ENCODE peak calls at places on chromosomes 16 and 17, in four cellular contexts. P, Y, U and W are unnamed samples. For H3K9me3, the result is how much of the 10 kb centered on the place peaks cover.

GRCh38 chr17:70136131-70136530 is 33.2 kb upstream of the KCNJ2 start:
- DNase-seq in P (no peak), U (no peak), Y (no peak), W (no peak)

GRCh38 chr17:38917259-38917658 is 8.2 kb upstream of the LASP1NB start:
- DNase-seq in P (no peak), Y (no peak), U (no peak), W (no peak)

GRCh38 chr17:78892062-78892456 is 10.9 kb downstream of the CEP295NL start:
- DNase-seq in Y (no peak), P (no peak), U (no peak), W (no peak)

GRCh38 chr16:71188956-71189712 is 41.4 kb downstream of the HYDIN start:
- DNase-seq in U (no peak), Y (no peak), P (no peak), W (no peak)

GRCh38 chr16:56203052-56203451 is 11.8 kb downstream of the GNAO1 start:
- DNase-seq in Y (peak), U (no peak), P (peak), W (no peak)

GRCh38 chr17:59329558-59330313 is 1.7 kb upstream of the YPEL2 start:
- DNase-seq in P (peak), Y (peak), U (peak), W (no peak)

GRCh38 chr16:1076801-1077576 is 4.4 kb downstream of the SSTR5 start:
- DNase-seq in Y (no peak), U (no peak), P (no peak), W (no peak)

GRCh38 chr16:4767872-4768548 is 1.0 kb upstream of the ZNF500 start:
- DNase-seq in U (no peak), P (no peak), Y (peak), W (no peak)

GRCh38 chr17:1907818-1908698 is 78.3 kb downstream of the RPA1 start:
- DNase-seq in U (no peak), Y (peak), P (peak), W (no peak)

GRCh38 chr17:29595943-29596774 is 3.2 kb downstream of the ANKRD13B start:
- DNase-seq in Y (no peak), P (no peak), U (no peak), W (no peak)

GRCh38 chr16:69840975-69841374 is 78.8 kb downstream of the WWP2 start:
- DNase-seq in P (no peak), U (peak), Y (peak), W (no peak)

GRCh38 chr17:30251931-30252330 is 16.4 kb upstream of the SLC6A4 start:
- DNase-seq in Y (no peak), U (no peak), P (no peak), W (no peak)

GRCh38 chr17:69870751-69871199 is 204.2 kb upstream of the KCNJ16 start:
- DNase-seq in P (peak), Y (peak), U (no peak), W (no peak)

GRCh38 chr16:51053805-51054204 is 97.3 kb downstream of the SALL1 start:
- DNase-seq in U (no peak), P (no peak), Y (no peak), W (no peak)

GRCh38 chr16:70396209-70396904 is 42.5 kb downstream of the ST3GAL2 start:
- DNase-seq in P (no peak), Y (no peak), U (peak), W (no peak)

GRCh38 chr17:42804918-42805367 is 6.3 kb downstream of the CNTD1 start:
- DNase-seq in U (peak), P (no peak), Y (no peak), W (no peak)

GRCh38 chr17:80346498-80347275 is 68.3 kb upstream of the ENDOV start:
- DNase-seq in U (peak), Y (no peak), P (no peak), W (no peak)

GRCh38 chr17:80859004-80859941 is 132.4 kb upstream of the CHMP6 start:
- DNase-seq in P (peak), Y (peak), U (peak), W (no peak)

GRCh38 chr16:12547608-12547922 is 256.1 kb downstream of the CPPED1 start:
- DNase-seq in U (no peak), P (no peak), Y (no peak), W (no peak)

GRCh38 chr17:40598928-40599627 is 33.8 kb upstream of the CCR7 start:
- DNase-seq in P (no peak), Y (no peak), U (no peak), W (peak)

GRCh38 chr17:82231312-82231561 is 2.4 kb downstream of the SLC16A3 start:
- DNase-seq in Y (no peak), P (no peak), U (peak), W (peak)

GRCh38 chr16:81326971-81327370 is 12.2 kb downstream of the GAN start:
- DNase-seq in P (no peak), Y (no peak), U (no peak), W (no peak)

GRCh38 chr17:59370580-59371299 is 39.3 kb downstream of the YPEL2 start:
- DNase-seq in U (no peak), P (peak), Y (no peak), W (no peak)

GRCh38 chr16:85199069-85199725 is 86.9 kb upstream of the CIBAR2 start:
- DNase-seq in U (no peak), Y (no peak), P (no peak), W (no peak)

GRCh38 chr17:16379654-16380053 is 1.2 kb upstream of the UBB start:
- DNase-seq in U (no peak), P (no peak), Y (no peak), W (no peak)

GRCh38 chr17:7114241-7114874 is at the start of gene ASGR2:
- DNase-seq in U (no peak), P (no peak), Y (no peak), W (no peak)

GRCh38 chr17:8844229-8845218 is 22.9 kb downstream of the PIK3R6 start:
- DNase-seq in U (no peak), Y (no peak), P (no peak), W (no peak)

GRCh38 chr16:7363397-7364053 is 30.9 kb downstream of the RBFOX1 start:
- DNase-seq in Y (no peak), P (peak), U (no peak), W (no peak)

GRCh38 chr17:27808629-27809028 is 8.3 kb upstream of the NOS2 start:
- DNase-seq in Y (no peak), U (no peak), P (no peak), W (no peak)

GRCh38 chr17:81681672-81682071 is 1.9 kb downstream of the ARL16 start:
- DNase-seq in Y (peak), U (peak), P (no peak), W (no peak)

GRCh38 chr17:74757931-74758845 is 9.8 kb downstream of the NHERF1 start:
- DNase-seq in U (peak), Y (no peak), P (no peak), W (no peak)

GRCh38 chr17:74770498-74771318 is 5.4 kb downstream of the NAT9 start:
- DNase-seq in P (peak), U (peak), Y (no peak), W (no peak)

GRCh38 chr17:44004761-44005526 is 522 bp downstream of the NAGS start:
- DNase-seq in P (peak), U (peak), Y (no peak), W (no peak)

GRCh38 chr17:65387322-65387721 is 174.1 kb downstream of the AXIN2 start:
- DNase-seq in U (no peak), P (no peak), Y (no peak), W (no peak)

GRCh38 chr16:66948034-66948821 is 12.8 kb upstream of the CES3 start:
- DNase-seq in Y (no peak), P (no peak), U (peak), W (no peak)

GRCh38 chr17:74807925-74808324 is 31.8 kb upstream of the NAT9 start:
- DNase-seq in U (no peak), Y (peak), P (no peak), W (no peak)

GRCh38 chr16:89366561-89367537 is 123.5 kb downstream of the ANKRD11 start:
- DNase-seq in Y (no peak), P (no peak), U (no peak), W (no peak)

GRCh38 chr16:19138601-19139000 is 24.8 kb downstream of the ITPRIPL2 start:
- DNase-seq in P (no peak), U (no peak), Y (peak), W (peak)

GRCh38 chr16:35306915-35307314 is 1847.5 kb downstream of the TP53TG3F start:
- DNase-seq in U (no peak), P (no peak), Y (no peak), W (no peak)

GRCh38 chr16:35310999-35311398 is 1851.6 kb downstream of the TP53TG3F start:
- DNase-seq in U (no peak), Y (no peak), P (no peak), W (peak)

GRCh38 chr16:35302859-35303258 is 1843.4 kb downstream of the TP53TG3F start:
- DNase-seq in Y (no peak), P (no peak), U (no peak), W (peak)

GRCh38 chr16:35308674-35309073 is 1849.3 kb downstream of the TP53TG3F start:
- DNase-seq in U (no peak), Y (no peak), P (no peak), W (no peak)

GRCh38 chr16:35305476-35305875 is 1846.1 kb downstream of the TP53TG3F start:
- DNase-seq in Y (no peak), P (no peak), U (no peak), W (peak)
- H3K9me3 ChIP-seq in Y (under half), P (under half), U (under half), W (under half)

DNA sequence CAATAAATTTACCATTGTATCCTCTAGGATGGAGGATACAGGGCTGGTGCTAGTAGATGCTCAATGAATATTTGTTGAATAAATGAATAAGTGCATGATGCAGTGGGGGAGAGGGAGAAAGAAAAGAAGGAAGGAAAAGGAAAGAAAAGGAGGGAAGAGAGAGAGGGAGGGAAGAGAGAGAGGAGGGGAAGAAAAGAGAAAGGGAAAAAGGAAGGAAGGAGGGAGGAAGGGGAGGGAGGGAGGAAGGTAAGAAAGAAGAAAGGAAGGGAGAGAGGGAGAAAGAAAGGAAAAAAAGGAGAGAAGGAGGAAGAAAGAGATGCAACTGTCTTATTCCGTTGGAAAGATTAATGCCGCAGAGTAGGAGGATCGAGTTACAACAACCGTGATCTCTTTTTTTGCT is 30.4 kb downstream of the HSBP1 start:
- DNase-seq in P (no peak), Y (no peak), U (no peak), W (no peak)
- H3K9me3 ChIP-seq in P (under half), Y (under half), U (under half), W (under half)

DNA sequence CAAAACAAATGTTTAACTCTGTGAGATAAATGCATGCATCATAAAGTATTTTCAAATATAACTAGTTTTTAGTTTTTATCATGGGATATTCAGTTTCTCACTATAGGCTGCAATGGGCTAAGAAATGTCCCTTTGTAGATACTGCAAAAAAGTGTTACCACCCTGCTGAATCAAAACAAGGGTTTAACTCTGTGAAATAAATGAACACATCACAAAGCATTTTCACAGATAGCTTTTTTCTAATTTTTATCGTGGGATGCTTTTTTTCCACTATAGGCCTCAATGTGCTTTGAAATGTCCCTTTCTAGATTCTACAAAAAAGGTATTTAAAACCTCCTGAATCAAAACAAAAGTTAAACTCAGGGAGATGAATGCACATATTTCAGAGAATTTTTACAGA is 541.1 kb downstream of the KCNJ18 start:
- DNase-seq in P (no peak), U (no peak), Y (no peak), W (no peak)
- H3K9me3 ChIP-seq in P (half or more), U (under half), Y (under half), W (under half)

DNA sequence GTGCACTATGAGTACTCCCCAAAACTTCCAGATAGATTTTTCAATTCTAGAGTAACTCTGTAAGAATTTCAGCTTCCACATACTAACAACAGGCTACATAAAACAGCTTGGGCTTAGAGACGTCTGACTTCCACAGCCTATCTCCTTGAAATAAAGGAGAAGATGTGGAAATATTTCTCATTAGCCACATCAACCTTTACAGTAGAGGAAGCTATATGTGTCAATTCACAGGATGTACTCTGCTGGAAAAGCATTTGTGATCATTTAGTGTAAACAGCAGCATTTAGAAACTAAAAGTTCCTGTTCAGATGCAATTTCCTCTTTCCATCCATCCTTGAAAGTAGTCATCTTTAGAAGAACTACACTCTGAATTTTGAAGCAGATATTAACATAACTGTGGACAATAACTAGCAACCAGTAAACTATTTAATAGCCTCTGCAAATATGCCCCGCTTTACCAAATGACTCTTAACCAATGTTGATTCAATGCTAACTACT is 46.2 kb downstream of the XPO6 start:
- DNase-seq in P (no peak), U (no peak), Y (no peak), W (no peak)
- H3K9me3 ChIP-seq in P (under half), U (under half), Y (under half), W (under half)

GRCh38 chr17:71188811-71189492 is 931.9 kb upstream of the SOX9 start:
- DNase-seq in P (no peak), U (no peak), Y (peak), W (no peak)
- H3K9me3 ChIP-seq in P (under half), U (under half), Y (under half), W (under half)